ENCODE peak calls at places on chromosomes 11 and 22, in five cellular contexts. S, H, G, T and W are unnamed samples.

GRCh38 chr11:1260023-1260501 is 37.2 kb downstream of the MUC5B start:
- DNase-seq in S (no peak), H (peak), G (peak), T (no peak), W (peak)

GRCh38 chr11:26688701-26689100 is 33.2 kb downstream of the SLC5A12 start:
- DNase-seq in T (no peak), H (no peak), S (no peak), G (no peak), W (no peak)

GRCh38 chr11:82663535-82663934 is 70.1 kb downstream of the FAM181B start:
- DNase-seq in S (no peak), H (no peak), T (no peak), G (no peak), W (no peak)

GRCh38 chr11:130651266-130651855 is 202.9 kb downstream of the ADAMTS15 start:
- DNase-seq in S (no peak), G (no peak), H (no peak), T (peak), W (no peak)

GRCh38 chr11:127791844-127792243 is 791.3 kb upstream of the KIRREL3 start:
- DNase-seq in T (no peak), S (no peak), G (no peak), H (no peak), W (no peak)

GRCh38 chr11:64545605-64546004 is 45.4 kb upstream of the SLC22A12 start:
- DNase-seq in G (no peak), T (no peak), H (peak), S (peak), W (no peak)

GRCh38 chr11:123797065-123797940 is 8.8 kb downstream of the OR6M1 start:
- DNase-seq in G (no peak), S (no peak), T (no peak), H (no peak), W (no peak)

GRCh38 chr11:64207247-64208085 is 945 bp downstream of the FERMT3 start:
- DNase-seq in S (peak), T (peak), H (peak), G (peak), W (peak)

GRCh38 chr11:71223081-71223405 is 29.3 kb downstream of the SHANK2 start:
- DNase-seq in S (no peak), T (no peak), H (no peak), G (no peak), W (no peak)

GRCh38 chr11:27291302-27291889 is 71.6 kb downstream of the CCDC34 start:
- DNase-seq in H (no peak), G (no peak), S (no peak), T (peak), W (peak)

GRCh38 chr11:46296520-46297448 is 19.3 kb downstream of the CREB3L1 start:
- DNase-seq in H (peak), S (peak), G (no peak), T (peak), W (no peak)

GRCh38 chr11:125952973-125953372 is 7.1 kb downstream of the VSIG10L2 start:
- DNase-seq in H (no peak), T (no peak), S (no peak), G (no peak), W (peak)

GRCh38 chr11:94310191-94310875 is 6.0 kb downstream of the IZUMO1R start:
- DNase-seq in G (no peak), S (no peak), H (no peak), T (no peak), W (no peak)

GRCh38 chr11:47980907-47981621 is 705 bp downstream of the PTPRJ start:
- DNase-seq in H (no peak), G (no peak), T (peak), S (peak), W (no peak)

GRCh38 chr11:120203626-120204025 is 7.2 kb upstream of the OAF start:
- DNase-seq in T (no peak), H (no peak), G (no peak), S (no peak), W (no peak)

GRCh38 chr11:66962247-66962646 is 4.1 kb upstream of the PC start:
- DNase-seq in S (no peak), G (no peak), T (no peak), H (no peak), W (no peak)

GRCh38 chr11:111427471-111427912 is 48.4 kb upstream of the POU2AF1 start:
- DNase-seq in G (no peak), T (no peak), S (no peak), H (peak), W (no peak)

GRCh38 chr22:19962909-19963806 is 21.5 kb upstream of the TXNRD2 start:
- DNase-seq in T (no peak), G (peak), H (peak), S (peak), W (peak)

GRCh38 chr22:37905534-37906363 is at the start of gene MICALL1:
- DNase-seq in T (peak), S (peak), H (peak), G (no peak), W (peak)

GRCh38 chr11:36512016-36512415 is 1.9 kb upstream of the TRAF6 start:
- DNase-seq in T (no peak), G (no peak), H (peak), S (peak), W (no peak)